ENCODE peak calls at places on chromosomes 1 and 21, in ten cellular contexts. F is PC-3, P is fibroblast of lung, E is GM23248, M is MM.1S, O is IMR-90, I is endothelial cell of umbilical vein, N is neural progenitor cell, K is HCT116, T is neuronal stem cell. U is an unnamed sample.

GRCh38 chr1:30172757-30173156 is 550.6 kb downstream of the MATN1 start:
- DNase-seq in M (no peak), E (no peak), T (no peak), P (no peak), N (no peak), K (no peak), F (no peak), O (no peak), I (no peak), U (no peak)

GRCh38 chr1:227437495-227438008 is 119.3 kb upstream of the CDC42BPA start:
- DNase-seq in T (no peak), K (peak; percentile 55), I (peak; percentile 84), N (peak; percentile 40), M (peak; percentile 63), P (peak; percentile 82), O (peak; percentile 68), E (peak; percentile 73), F (peak; percentile 90), U (peak; percentile 37)

GRCh38 chr1:245409341-245410195 is 254.8 kb downstream of the KIF26B start:
- DNase-seq in E (no peak), I (no peak), O (no peak), P (no peak), N (no peak), F (no peak), M (no peak), K (no peak), T (no peak), U (no peak)

GRCh38 chr1:3702990-3703728 is 49.1 kb upstream of the CCDC27 start:
- DNase-seq in P (no peak), F (peak; percentile 71), E (peak; percentile 70), I (no peak), M (no peak), K (no peak), N (peak; percentile 62), O (peak; percentile 10), T (no peak), U (peak; percentile 71)

GRCh38 chr1:85818371-85818770 is 110.1 kb upstream of the ZNHIT6 start:
- DNase-seq in P (peak; percentile 47), N (no peak), M (no peak), I (no peak), O (peak; percentile 79), E (peak; percentile 62), K (no peak), F (peak; percentile 89), T (no peak), U (no peak)

GRCh38 chr21:23452384-23453083 is 2154.7 kb downstream of the MRPL39 start:
- DNase-seq in P (no peak), F (peak; percentile 13), K (no peak), E (no peak), T (peak; percentile 23), I (no peak), O (no peak), N (peak; percentile 77), M (peak; percentile 68), U (no peak)

GRCh38 chr1:23020731-23021130 is 1.5 kb downstream of the KDM1A start:
- DNase-seq in K (no peak), P (peak; percentile 9), N (no peak), I (peak; percentile 22), F (peak; percentile 15), E (peak; percentile 17), T (no peak), M (no peak), O (no peak), U (peak; percentile 9)

GRCh38 chr1:11746092-11746491 is 10.2 kb downstream of the AGTRAP start:
- DNase-seq in K (no peak), T (no peak), M (no peak), N (no peak), F (peak; percentile 71), P (no peak), O (peak; percentile 42), I (peak; percentile 12), E (peak; percentile 58), U (peak; percentile 30)

GRCh38 chr1:206569548-206569947 is 42.7 kb downstream of the EIF2D start:
- DNase-seq in N (no peak), F (no peak), M (no peak), P (no peak), I (no peak), O (no peak), T (no peak), K (no peak), E (no peak), U (no peak)

GRCh38 chr1:201270616-201271390 is 12.5 kb upstream of the PKP1 start:
- DNase-seq in I (no peak), N (no peak), E (no peak), P (no peak), O (no peak), K (no peak), T (no peak), M (no peak), F (no peak), U (no peak)

GRCh38 chr1:9846611-9847171 is 22.9 kb upstream of the CLSTN1 start:
- DNase-seq in P (no peak), T (no peak), N (peak; percentile 41), K (no peak), F (no peak), I (no peak), O (no peak), M (no peak), E (no peak), U (no peak)

GRCh38 chr1:228423399-228424053 is 6.9 kb upstream of the TRIM17 start:
- DNase-seq in O (no peak), P (no peak), K (no peak), E (no peak), F (no peak), M (no peak), N (no peak), T (no peak), I (no peak), U (no peak)

GRCh38 chr1:204286841-204287387 is 72.8 kb downstream of the PLEKHA6 start:
- DNase-seq in N (no peak), K (no peak), T (no peak), M (peak; percentile 92), O (no peak), E (peak; percentile 40), P (no peak), F (peak; percentile 52), I (no peak), U (peak; percentile 33)
- H2AFZ ChIP-seq in N (peak overlapping the region; percentile 12), K (no peak overlapping the region), T (peak overlapping the region; percentile 72), M (peak overlapping the region; percentile 81), O (peak overlapping the region; percentile 47), E (no peak overlapping the region), P (no peak overlapping the region), F (no peak overlapping the region), I (no peak overlapping the region), U (peak overlapping the region; percentile 64)

GRCh38 chr1:39901486-39902120 is at the start of gene MYCL:
- DNase-seq in I (peak; percentile 67), T (peak; percentile 83), O (peak; percentile 60), M (peak; percentile 95), E (peak; percentile 79), K (peak; percentile 87), P (no peak), F (peak; percentile 94), N (peak; percentile 95), U (peak; percentile 92)

GRCh38 chr1:39902121-39902807 is 547 bp upstream of the MYCL start:
- DNase-seq in F (peak; percentile 78), P (no peak), K (peak; percentile 70), T (no peak), M (peak; percentile 88), O (peak; percentile 26), I (no peak), N (no peak), E (peak; percentile 60), U (no peak)

GRCh38 chr1:39898648-39899603 is 2.8 kb downstream of the MYCL start:
- DNase-seq in E (peak; percentile 27), M (no peak), F (peak; percentile 47), N (peak; percentile 94), O (peak; percentile 64), T (peak; percentile 88), P (peak; percentile 66), K (peak; percentile 75), I (peak; percentile 91), U (no peak)

GRCh38 chr1:39899611-39900538 is 1.8 kb downstream of the MYCL start:
- DNase-seq in E (no peak), T (no peak), I (no peak), O (no peak), P (no peak), M (no peak), N (no peak), F (no peak), K (no peak), U (no peak)

DNA sequence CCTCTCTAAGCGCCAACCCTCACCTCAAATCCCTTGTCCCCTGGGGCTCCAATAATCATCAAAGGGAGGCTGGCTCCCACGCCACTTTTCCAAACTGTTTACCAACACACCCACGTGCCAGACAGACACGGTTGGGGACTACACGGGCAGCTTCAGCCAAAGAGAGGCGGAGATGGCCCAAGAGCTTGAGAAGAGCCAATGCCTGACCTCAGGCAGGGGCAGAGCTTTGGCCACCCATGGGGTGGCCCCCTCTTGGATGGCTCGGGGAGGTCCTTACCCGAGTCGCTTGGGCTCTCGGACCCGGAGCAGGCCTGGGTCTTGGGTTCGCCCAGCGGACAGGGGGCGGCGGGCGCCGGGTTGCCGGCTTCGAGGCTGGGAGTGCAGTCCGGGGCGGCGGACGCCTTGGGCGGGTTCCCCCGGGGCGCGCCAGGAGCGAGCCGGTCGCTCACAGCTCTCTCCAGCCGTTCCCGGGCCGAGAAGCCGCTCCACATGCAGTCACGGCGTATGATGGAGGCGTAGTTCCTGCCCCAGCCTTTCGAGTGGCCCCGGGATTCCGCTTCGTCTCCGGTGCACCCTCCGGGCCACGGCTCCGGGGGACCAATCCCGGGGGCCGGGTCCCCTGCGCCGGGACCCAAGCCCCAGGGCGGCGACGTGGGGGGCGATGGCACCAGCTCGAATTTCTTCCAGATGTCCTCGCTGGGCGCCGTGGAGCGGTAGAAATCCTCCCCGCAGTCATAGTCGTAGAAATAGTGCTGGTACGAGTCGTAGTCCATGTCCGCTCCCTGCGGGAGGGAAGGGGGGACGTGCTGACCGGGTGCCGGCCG is 843 bp downstream of the MYCL start:
- DNase-seq in E (peak; percentile 65), T (no peak), K (no peak), F (peak; percentile 20), I (no peak), M (peak; percentile 14), O (peak; percentile 19), P (no peak), N (peak; percentile 60), U (peak; percentile 47)
- H2AFZ ChIP-seq in E (peak overlapping the region; percentile 92), T (peak overlapping the region; percentile 97), K (peak overlapping the region; percentile 80), F (peak overlapping the region; percentile 89), I (peak overlapping the region; percentile 84), M (peak overlapping the region; percentile 95), O (peak overlapping the region; percentile 81), P (peak overlapping the region; percentile 35), N (no peak overlapping the region), U (peak overlapping the region; percentile 97)

GRCh38 chr1:26897351-26897750 is 2.9 kb downstream of the GPATCH3 start:
- DNase-seq in N (no peak), E (no peak), P (no peak), I (no peak), T (no peak), M (no peak), O (no peak), F (no peak), K (no peak), U (no peak)

GRCh38 chr1:26900001-26900814 is at the start of gene GPATCH3:
- DNase-seq in O (peak; percentile 91), P (peak; percentile 95), K (peak; percentile 85), E (peak; percentile 97), I (peak; percentile 90), T (peak; percentile 90), M (peak; percentile 91), F (peak; percentile 92), N (peak; percentile 97), U (peak; percentile 91)

GRCh38 chr1:26900815-26901511 is 696 bp upstream of the GPATCH3 start:
- DNase-seq in P (no peak), N (no peak), O (no peak), T (no peak), F (no peak), K (no peak), I (no peak), E (no peak), M (no peak), U (no peak)
- H2AFZ ChIP-seq in P (peak overlapping the region; percentile 77), N (peak overlapping the region; percentile 95), O (no peak overlapping the region), T (peak overlapping the region; percentile 84), F (peak overlapping the region; percentile 82), K (peak overlapping the region; percentile 91), I (peak overlapping the region; percentile 65), E (peak overlapping the region; percentile 99), M (peak overlapping the region; percentile 85), U (peak overlapping the region; percentile 89)

GRCh38 chr1:179825201-179825600 is 52.4 kb downstream of the TOR1AIP2 start:
- DNase-seq in K (no peak), M (no peak), P (no peak), N (no peak), O (no peak), I (no peak), F (no peak), E (no peak), T (no peak), U (no peak)
- H2AFZ ChIP-seq in K (no peak overlapping the region), M (no peak overlapping the region), P (no peak overlapping the region), N (no peak overlapping the region), O (peak overlapping the region; percentile 4), I (no peak overlapping the region), F (no peak overlapping the region), E (no peak overlapping the region), T (no peak overlapping the region), U (no peak overlapping the region)